ENCODE peak calls at places on chromosomes 5 and 9, in eight cellular contexts. D is OCI-LY7, R is GM23248, L is transverse colon, U is stomach, M is colonic mucosa, V is NT2/D1, Z is lung. B is an unnamed sample.

GRCh38 chr5:81817980-81818379 is 67.1 kb upstream of the SSBP2 start:
- DNase-seq in L (no peak), U (no peak), D (no peak), Z (no peak), V (no peak), M (no peak), R (no peak), B (no peak)

GRCh38 chr5:176533390-176533789 is 3.8 kb downstream of the RNF44 start:
- DNase-seq in L (no peak), R (no peak), U (no peak), Z (no peak), M (no peak), V (no peak), D (peak; percentile 45), B (no peak)

GRCh38 chr9:127139071-127139731 is 16.8 kb upstream of the ANGPTL2 start:
- DNase-seq in Z (no peak), V (no peak), R (no peak), U (peak; percentile 15), D (no peak), M (peak; percentile 12), L (no peak), B (peak; percentile 4)

GRCh38 chr5:160357861-160358411 is 12.5 kb downstream of the C1QTNF2 start:
- DNase-seq in L (no peak), V (no peak), M (no peak), Z (no peak), D (no peak), U (no peak), R (peak; percentile 6), B (no peak)

GRCh38 chr9:108835831-108836230 is 20.0 kb downstream of the ACTL7B start:
- DNase-seq in L (no peak), V (no peak), Z (no peak), M (no peak), U (no peak), R (no peak), D (no peak), B (no peak)

GRCh38 chr5:90983148-90983547 is 400.0 kb downstream of the ARRDC3 start:
- DNase-seq in D (no peak), M (no peak), V (no peak), Z (no peak), U (no peak), R (peak; percentile 49), L (no peak), B (no peak)

GRCh38 chr5:14144586-14145355 is 1.6 kb downstream of the TRIO start:
- DNase-seq in M (peak; percentile 80), D (peak; percentile 77), V (no peak), Z (peak; percentile 54), U (peak; percentile 54), R (peak; percentile 84), L (peak; percentile 72), B (peak; percentile 37)

GRCh38 chr9:37295178-37295577 is 127.3 kb upstream of the GRHPR start:
- DNase-seq in V (no peak), Z (no peak), M (no peak), R (no peak), D (no peak), L (no peak), U (no peak), B (peak; percentile 37)

GRCh38 chr5:159106569-159107282 is 7.0 kb upstream of the EBF1 start:
- DNase-seq in R (peak; percentile 86), D (peak; percentile 89), L (peak; percentile 74), U (peak; percentile 71), M (peak; percentile 72), V (no peak), Z (peak; percentile 71), B (peak; percentile 61)

GRCh38 chr5:73668017-73668416 is 42.0 kb downstream of the ARHGEF28 start:
- DNase-seq in R (no peak), U (no peak), M (no peak), Z (no peak), V (no peak), L (no peak), D (no peak), B (no peak)

GRCh38 chr5:115541586-115541985 is 3.0 kb downstream of the FEM1C start:
- DNase-seq in V (no peak), L (no peak), U (no peak), Z (no peak), D (no peak), R (peak; percentile 33), M (no peak), B (no peak)

GRCh38 chr5:135205616-135206349 is 171.8 kb upstream of the PITX1 start:
- DNase-seq in M (peak; percentile 7), V (no peak), R (no peak), U (no peak), D (no peak), L (no peak), Z (no peak), B (no peak)

GRCh38 chr5:127042593-127042992 is 12.2 kb upstream of the MARCHF3 start:
- DNase-seq in D (peak; percentile 33), V (no peak), U (no peak), Z (no peak), R (peak; percentile 19), L (no peak), M (no peak), B (no peak)

GRCh38 chr5:132387649-132388117 is 18.2 kb downstream of the SLC22A5 start:
- DNase-seq in V (no peak), M (peak; percentile 86), D (no peak), R (peak; percentile 95), L (peak; percentile 73), U (peak; percentile 63), Z (peak; percentile 77), B (no peak)

GRCh38 chr9:93136011-93136440 is 2.0 kb upstream of the NINJ1 start:
- DNase-seq in V (no peak), R (peak; percentile 71), Z (no peak), D (no peak), L (no peak), M (no peak), U (no peak), B (no peak)

GRCh38 chr5:127492854-127493738 is 24.3 kb upstream of the PRRC1 start:
- DNase-seq in Z (no peak), R (peak; percentile 72), V (no peak), U (no peak), L (no peak), M (no peak), D (peak; percentile 53), B (no peak)

GRCh38 chr9:126698756-126699155 is 85.0 kb downstream of the LMX1B start:
- DNase-seq in U (no peak), Z (no peak), M (no peak), D (no peak), L (no peak), V (no peak), R (no peak), B (no peak)

GRCh38 chr9:128249558-128249913 is 26.3 kb downstream of the GOLGA2 start:
- DNase-seq in Z (no peak), D (no peak), V (no peak), L (no peak), M (no peak), R (no peak), U (no peak), B (no peak)
- H3K4me3 ChIP-seq in Z (no peak overlapping the region), D (no peak overlapping the region), V (no peak overlapping the region), L (peak overlapping the region; percentile 46), M (no peak overlapping the region), R (no peak overlapping the region), U (no peak overlapping the region), B (no peak overlapping the region)

GRCh38 chr5:178426326-178427130 is 163.7 kb downstream of the COL23A1 start:
- DNase-seq in R (no peak), M (no peak), Z (no peak), D (no peak), L (no peak), V (no peak), U (no peak), B (no peak)
- H3K9me3 ChIP-seq in R (no peaks in the 10 kb centered on the region), M (no peaks in the 10 kb centered on the region), Z (no peaks in the 10 kb centered on the region), D (no peaks in the 10 kb centered on the region), L (no peaks in the 10 kb centered on the region), V (no peaks in the 10 kb centered on the region), U (peaks cover 5% of the 10 kb centered on the region), B (no peaks in the 10 kb centered on the region)

GRCh38 chr5:180070726-180071417 is 687 bp downstream of the RNF130 start:
- DNase-seq in U (peak; percentile 36), V (no peak), D (no peak), R (peak; percentile 83), L (peak; percentile 33), M (peak; percentile 47), Z (peak; percentile 41), B (peak; percentile 54)
- H3K36me3 ChIP-seq in U (no peaks in the 10 kb centered on the region), V (no peaks in the 10 kb centered on the region), D (no peaks in the 10 kb centered on the region), R (no peaks in the 10 kb centered on the region), L (no peaks in the 10 kb centered on the region), M (no peaks in the 10 kb centered on the region), Z (no peaks in the 10 kb centered on the region), B (no peaks in the 10 kb centered on the region)

DNA sequence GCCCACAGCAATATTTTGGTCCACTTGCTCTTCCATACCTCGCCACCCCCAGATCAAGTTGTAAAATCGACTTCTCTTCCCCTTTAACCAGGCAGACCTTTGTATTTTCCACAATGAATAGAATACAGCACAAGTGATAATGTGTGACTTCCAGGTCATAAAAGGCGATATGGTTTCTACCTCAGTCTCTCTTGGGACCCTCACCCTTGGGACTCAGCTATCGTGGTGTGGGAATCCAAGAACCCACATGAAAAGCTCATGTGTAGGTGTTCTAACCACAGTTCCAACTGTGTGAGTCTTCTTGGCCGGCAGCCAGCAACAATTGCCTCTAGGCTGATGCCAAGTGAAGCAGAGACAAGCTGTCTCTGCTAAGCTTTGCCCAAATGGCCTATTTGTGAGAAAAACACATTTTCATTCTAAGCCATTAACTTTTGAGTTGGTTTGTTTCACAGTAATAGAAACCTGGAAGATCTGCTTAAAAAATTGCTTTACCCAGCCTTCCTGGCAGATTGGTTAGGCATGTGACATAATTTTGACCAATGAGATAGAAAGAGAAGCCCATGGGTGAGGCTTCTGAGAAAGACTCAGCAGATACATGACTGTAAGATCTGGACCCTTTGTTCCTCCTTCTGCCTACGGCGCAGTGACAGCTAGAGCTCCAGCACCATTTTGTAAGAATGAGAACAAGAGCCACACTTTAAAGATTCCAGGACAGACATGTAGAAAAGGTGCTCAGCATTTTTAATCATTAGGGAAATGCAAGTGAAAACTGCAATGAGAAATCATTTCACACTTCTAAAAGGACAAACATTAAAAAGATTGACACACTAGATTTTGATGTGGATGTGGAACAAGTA is 18.3 kb upstream of the MLLT3 start:
- DNase-seq in V (no peak), L (peak; percentile 80), D (peak; percentile 74), U (peak; percentile 68), Z (no peak), R (peak; percentile 70), M (peak; percentile 68), B (no peak)
- H3K4me3 ChIP-seq in V (no peak overlapping the region), L (no peak overlapping the region), D (no peak overlapping the region), U (no peak overlapping the region), Z (no peak overlapping the region), R (no peak overlapping the region), M (no peak overlapping the region), B (no peak overlapping the region)

B was measured in HAP-1.